ENCODE peak calls at places on chromosomes 12 and 14, in five cellular contexts. U is uterus, H is lower leg skin, L is fibroblast of villous mesenchyme, O is MCF 10A. Q is an unnamed sample.

GRCh38 chr12:112961074-112961473 is 17.2 kb upstream of the OAS2 start:
- DNase-seq in U (no peak), O (no peak), H (no peak), L (no peak), Q (no peak)

GRCh38 chr12:68499616-68500015 is 111.1 kb upstream of the RAP1B start:
- DNase-seq in U (no peak), H (no peak), L (no peak), O (no peak), Q (no peak)

GRCh38 chr14:48723841-48724495 is 862.2 kb downstream of the RPS29 start:
- DNase-seq in H (no peak), O (no peak), U (no peak), L (no peak), Q (no peak)

GRCh38 chr14:24115451-24116110 is 832 bp upstream of the NRL start:
- DNase-seq in U (no peak), H (no peak), O (no peak), L (no peak), Q (no peak)

GRCh38 chr12:104427547-104427938 is 29.2 kb upstream of the CHST11 start:
- DNase-seq in H (no peak), L (no peak), O (no peak), U (no peak), Q (no peak)

GRCh38 chr12:464484-465267 is 4.9 kb downstream of the B4GALNT3 start:
- DNase-seq in H (no peak), O (no peak), U (no peak), L (no peak), Q (peak)

GRCh38 chr12:104182144-104182543 is 33.4 kb upstream of the TXNRD1 start:
- DNase-seq in O (peak), L (peak), U (peak), H (peak), Q (peak)

GRCh38 chr14:39212034-39212433 is 21.7 kb upstream of the MIA2 start:
- DNase-seq in L (no peak), U (no peak), H (no peak), O (peak), Q (no peak)

GRCh38 chr12:119788783-119789182 is 88.3 kb downstream of the CIT start:
- DNase-seq in O (peak), U (no peak), L (peak), H (no peak), Q (no peak)

GRCh38 chr12:29533815-29534489 is 36.5 kb upstream of the OVCH1 start:
- DNase-seq in L (no peak), H (no peak), O (no peak), U (no peak), Q (no peak)

GRCh38 chr12:108744021-108744897 is 12.9 kb upstream of the CORO1C start:
- DNase-seq in O (no peak), U (no peak), L (no peak), H (peak), Q (no peak)

GRCh38 chr14:48096869-48097268 is 421.5 kb upstream of the MDGA2 start:
- DNase-seq in L (no peak), O (no peak), H (no peak), U (no peak), Q (no peak)

GRCh38 chr12:126182619-126183236 is 1117.5 kb downstream of the AACS start:
- DNase-seq in H (no peak), U (no peak), L (peak), O (peak), Q (no peak)

GRCh38 chr12:113252494-113252893 is 31.2 kb downstream of the TPCN1 start:
- DNase-seq in O (no peak), L (no peak), H (no peak), U (no peak), Q (no peak)

GRCh38 chr12:5438671-5439200 is 6.8 kb downstream of the NTF3 start:
- DNase-seq in L (peak), U (no peak), O (no peak), H (no peak), Q (no peak)

GRCh38 chr12:124861492-124861891 is 2.2 kb downstream of the SCARB1 start:
- DNase-seq in L (no peak), H (peak), O (peak), U (no peak), Q (peak)

GRCh38 chr12:14839262-14839661 is 4.1 kb downstream of the ART4 start:
- DNase-seq in O (no peak), H (no peak), U (no peak), L (no peak), Q (no peak)

GRCh38 chr12:47744005-47744651 is 14.6 kb downstream of the RAPGEF3 start:
- DNase-seq in U (no peak), H (peak), O (peak), L (no peak), Q (no peak)

GRCh38 chr12:132163041-132163910 is 19.0 kb downstream of the NOC4L start:
- DNase-seq in O (peak), H (no peak), U (no peak), L (no peak), Q (peak)

GRCh38 chr12:131046813-131047788 is 93.4 kb downstream of the ADGRD1 start:
- DNase-seq in U (no peak), O (no peak), L (no peak), H (peak), Q (peak)

DNA sequence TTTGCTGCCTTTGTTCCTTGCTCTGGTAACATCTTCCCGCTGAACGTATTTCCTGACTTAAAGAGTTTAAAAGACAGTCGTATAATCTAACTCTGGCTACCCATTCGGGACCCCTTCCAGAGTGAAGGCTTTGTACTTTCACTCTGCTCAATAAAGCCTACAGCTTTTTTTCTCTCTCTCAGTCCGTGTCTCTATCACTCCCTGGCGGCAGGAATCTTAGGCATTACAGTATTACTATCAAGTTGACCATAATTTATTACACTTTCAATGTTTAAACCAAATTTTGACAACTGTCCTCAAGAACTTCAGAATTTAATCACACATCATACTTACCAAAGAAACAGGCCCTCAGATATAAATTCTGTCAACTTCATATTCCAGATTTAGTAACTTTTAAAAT is 967.9 kb downstream of the FSCB start:
- DNase-seq in O (peak), H (no peak), L (peak), U (no peak), Q (no peak)
- TF ChIP-seq CTCF in O (peak), H (no peak), L (peak), U (peak), Q (peak)

DNA sequence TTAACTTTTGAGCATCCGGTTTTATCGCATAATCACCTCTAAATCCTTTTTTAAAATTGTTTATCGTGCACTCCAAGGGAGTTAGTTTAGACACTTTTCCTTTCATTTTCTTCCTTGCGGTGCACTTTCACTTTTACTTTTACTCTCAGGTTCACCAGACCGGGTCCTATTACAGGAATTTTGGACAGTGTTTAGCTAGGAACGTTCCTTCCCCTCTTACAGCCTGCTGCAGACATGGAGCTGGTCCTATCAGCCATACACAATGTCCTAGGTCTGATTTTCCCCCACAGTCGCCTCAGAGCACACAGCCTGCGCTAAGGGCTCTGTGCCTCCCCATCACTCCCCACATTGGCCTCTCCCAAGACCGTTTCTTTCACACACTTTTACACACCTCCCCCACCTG is 103.9 kb downstream of the ALG10 start:
- DNase-seq in H (no peak), U (no peak), L (peak), O (no peak), Q (no peak)
- TF ChIP-seq CTCF in H (no peak), U (no peak), L (no peak), O (no peak), Q (no peak)

GRCh38 chr12:60980558-60980957 is 1279.6 kb upstream of the USP15 start:
- DNase-seq in H (no peak), O (no peak), U (no peak), L (no peak), Q (no peak)

GRCh38 chr12:60981473-60981872 is 1278.7 kb upstream of the USP15 start:
- DNase-seq in O (no peak), H (no peak), U (no peak), L (no peak), Q (no peak)

DNA sequence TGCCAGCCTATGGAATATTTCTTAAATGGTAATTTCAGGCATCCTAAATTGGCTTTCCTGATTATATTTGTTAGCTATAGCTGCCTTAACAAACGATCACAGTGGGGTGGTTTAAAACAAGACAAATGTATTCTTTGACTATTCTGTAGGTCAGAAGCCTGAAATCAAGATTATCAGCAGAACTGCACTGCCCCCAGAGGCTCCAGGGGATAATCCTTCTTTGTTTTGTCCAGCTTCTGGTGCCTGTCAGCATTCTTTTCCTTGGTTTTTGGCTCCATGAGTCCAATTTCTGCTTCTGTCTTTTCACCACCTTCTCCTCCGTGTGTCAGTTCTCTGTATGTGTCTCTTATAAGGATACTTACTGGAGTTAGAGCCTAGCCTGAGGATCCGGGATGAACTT is 1282.2 kb upstream of the USP15 start:
- DNase-seq in O (peak), U (no peak), H (no peak), L (no peak), Q (no peak)
- TF ChIP-seq CTCF in O (peak), U (no peak), H (no peak), L (no peak), Q (no peak)

DNA sequence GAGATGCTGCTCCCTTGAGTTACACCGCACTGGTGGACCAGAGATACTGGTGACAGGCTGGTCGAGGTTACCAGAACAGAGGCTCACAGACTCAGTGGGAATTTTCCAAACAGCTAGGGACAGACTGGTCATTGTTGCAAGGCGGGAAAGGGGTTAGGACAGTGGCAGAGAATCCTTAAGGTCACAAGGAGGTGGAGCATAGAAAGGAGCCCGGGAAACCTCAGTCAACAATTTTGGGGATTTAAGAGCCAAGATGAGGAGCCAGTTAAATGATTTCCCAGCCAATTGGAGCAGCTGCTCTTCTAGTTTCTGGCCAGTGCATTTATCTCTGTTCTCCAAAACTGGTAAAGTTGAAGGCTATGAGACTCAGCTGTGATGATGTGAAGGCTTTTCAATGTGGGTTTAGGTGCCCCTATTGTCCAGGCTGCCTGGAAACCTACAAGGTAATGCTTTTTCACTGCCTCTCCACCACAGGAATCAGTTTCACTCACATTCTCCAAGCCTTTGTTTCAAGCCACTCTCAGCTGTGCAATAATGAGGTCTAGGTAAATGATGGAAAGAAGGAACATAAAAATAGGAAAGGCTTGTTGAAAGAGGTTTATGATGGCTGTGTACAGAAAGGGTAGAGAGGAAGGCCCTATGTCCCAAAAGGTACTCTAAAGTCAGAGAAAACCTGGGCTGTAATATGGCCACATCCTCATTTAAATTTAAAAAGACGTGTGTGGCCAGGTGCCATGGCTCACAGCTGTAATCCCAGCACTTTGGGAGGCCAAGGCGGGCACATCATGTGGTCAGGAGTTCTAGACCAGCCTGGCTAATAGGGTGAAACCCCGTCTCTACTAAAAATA is 7.0 kb upstream of the TNS2 start:
- DNase-seq in H (no peak), U (no peak), L (no peak), O (no peak), Q (no peak)
- TF ChIP-seq CTCF in H (no peak), U (no peak), L (no peak), O (no peak), Q (no peak)

GRCh38 chr12:62771828-62772227 is 163.1 kb downstream of the PPM1H start:
- DNase-seq in O (no peak), L (no peak), U (no peak), H (no peak), Q (no peak)

GRCh38 chr12:62776575-62776974 is 158.4 kb downstream of the PPM1H start:
- DNase-seq in U (no peak), H (no peak), O (peak), L (no peak), Q (no peak)

GRCh38 chr12:62776997-62777396 is 158.0 kb downstream of the PPM1H start:
- DNase-seq in U (no peak), L (no peak), O (no peak), H (no peak), Q (no peak)

GRCh38 chr12:62772556-62772955 is 162.4 kb downstream of the PPM1H start:
- DNase-seq in O (peak), L (peak), U (no peak), H (no peak), Q (no peak)

GRCh38 chr12:62774794-62775193 is 160.2 kb downstream of the PPM1H start:
- DNase-seq in H (no peak), L (no peak), U (no peak), O (no peak), Q (no peak)
- TF ChIP-seq CTCF in H (no peak), L (no peak), U (no peak), O (no peak), Q (no peak)

GRCh38 chr12:106907411-106907810 is 48.3 kb upstream of the TMEM263 start:
- DNase-seq in U (no peak), O (no peak), L (no peak), H (no peak), Q (no peak)
- TF ChIP-seq CTCF in U (no peak), O (no peak), L (no peak), H (no peak), Q (no peak)

GRCh38 chr14:64475585-64476273 is 10.4 kb downstream of the AKAP5 start:
- DNase-seq in H (no peak), L (no peak), U (no peak), O (no peak), Q (no peak)

GRCh38 chr14:64476438-64476837 is 11.1 kb downstream of the AKAP5 start:
- DNase-seq in O (no peak), H (no peak), U (no peak), L (no peak), Q (no peak)

GRCh38 chr14:64474041-64474440 is 8.7 kb downstream of the AKAP5 start:
- DNase-seq in H (no peak), U (no peak), O (no peak), L (no peak), Q (no peak)

GRCh38 chr14:64474698-64475097 is 9.4 kb downstream of the AKAP5 start:
- DNase-seq in U (no peak), H (no peak), O (no peak), L (no peak), Q (no peak)

DNA sequence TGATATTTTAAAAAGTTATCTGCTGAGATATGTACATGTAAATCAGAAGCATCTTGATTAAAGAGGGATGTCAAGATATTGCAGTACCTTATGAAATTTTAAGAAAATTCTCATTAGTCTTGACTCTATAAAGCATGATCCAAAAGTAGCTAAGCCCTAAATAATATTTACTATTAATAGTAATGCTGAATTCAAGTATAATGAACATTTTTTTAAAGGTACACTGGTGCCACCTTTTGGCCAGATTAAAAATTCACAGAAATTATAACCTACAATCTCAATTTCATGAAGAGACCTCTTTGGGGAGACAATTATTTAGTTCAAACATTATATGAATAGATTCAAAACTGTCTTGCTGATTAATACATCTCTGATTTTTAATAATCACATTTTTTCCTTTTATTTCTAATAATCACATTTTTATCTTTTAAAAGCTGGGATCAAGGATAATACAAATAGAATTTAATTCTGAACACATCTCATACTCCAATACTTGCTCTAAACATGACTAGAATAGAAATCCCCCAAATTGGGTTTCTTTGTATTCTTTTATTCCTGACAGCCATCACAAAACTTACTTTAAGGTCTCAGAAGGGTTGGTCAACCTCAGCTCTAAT is 13.4 kb downstream of the AKAP5 start:
- DNase-seq in U (no peak), H (no peak), O (peak), L (peak), Q (no peak)
- TF ChIP-seq CTCF in U (peak), H (no peak), O (peak), L (peak), Q (peak)

Q was measured in psoas muscle.